ENCODE peak calls at places on chromosomes 7 and 10, in seven cellular contexts. K is astrocyte of the cerebellum, Z is fibroblast of lung, L is AG10803, C is foreskin keratinocyte, W is choroid plexus epithelial cell, T is mesothelial cell of epicardium. M is an unnamed sample.

GRCh38 chr10:84538036-84538435 is 209.6 kb downstream of the CCSER2 start:
- DNase-seq in K (no peak), Z (no peak), L (no peak), C (no peak), W (no peak), T (no peak), M (no peak)

GRCh38 chr7:152383341-152384234 is 52.2 kb downstream of the KMT2C start:
- DNase-seq in K (peak; percentile 38), Z (peak; percentile 94), L (peak; percentile 88), C (no peak), W (peak; percentile 93), T (no peak), M (no peak)

GRCh38 chr7:41822259-41822658 is 119.4 kb upstream of the INHBA start:
- DNase-seq in K (no peak), Z (no peak), L (no peak), C (no peak), W (no peak), T (no peak), M (no peak)

GRCh38 chr10:116665541-116666125 is 44.9 kb downstream of the PNLIPRP2 start:
- DNase-seq in K (peak; percentile 5), Z (peak; percentile 2), L (peak; percentile 62), C (no peak), W (no peak), T (no peak), M (no peak)

GRCh38 chr10:85916192-85916747 is 450.3 kb downstream of the GRID1 start:
- DNase-seq in K (no peak), Z (no peak), L (no peak), C (no peak), W (no peak), T (no peak), M (no peak)

GRCh38 chr10:126913316-126913715 is 8.1 kb downstream of the DOCK1 start:
- DNase-seq in K (no peak), Z (no peak), L (no peak), C (no peak), W (no peak), T (no peak), M (no peak)

GRCh38 chr10:89390875-89391576 is 1.4 kb upstream of the IFIT1 start:
- DNase-seq in K (no peak), Z (peak; percentile 24), L (no peak), C (no peak), W (peak; percentile 33), T (no peak), M (no peak)

GRCh38 chr7:19491821-19492452 is 216.9 kb downstream of the POLR1F start:
- DNase-seq in K (no peak), Z (peak; percentile 65), L (peak; percentile 54), C (no peak), W (peak; percentile 83), T (no peak), M (no peak)

GRCh38 chr7:96127746-96128145 is 194.2 kb downstream of the SLC25A13 start:
- DNase-seq in K (no peak), Z (no peak), L (peak; percentile 31), C (no peak), W (peak; percentile 27), T (no peak), M (no peak)

GRCh38 chr10:114413398-114413797 is 9.1 kb upstream of the AFAP1L2 start:
- DNase-seq in K (no peak), Z (no peak), L (no peak), C (no peak), W (no peak), T (no peak), M (no peak)

GRCh38 chr10:7608001-7608400 is 58.8 kb downstream of the ITIH5 start:
- DNase-seq in K (no peak), Z (no peak), L (no peak), C (no peak), W (no peak), T (no peak), M (no peak)

GRCh38 chr10:104892879-104893278 is 251.8 kb downstream of the SORCS3 start:
- DNase-seq in K (no peak), Z (no peak), L (no peak), C (no peak), W (no peak), T (no peak), M (no peak)

GRCh38 chr10:21403256-21404015 is 122.0 kb downstream of the SKIDA1 start:
- DNase-seq in K (no peak), Z (no peak), L (no peak), C (no peak), W (no peak), T (no peak), M (no peak)

GRCh38 chr7:34838329-34838728 is 180.3 kb downstream of the NPSR1 start:
- DNase-seq in K (peak; percentile 79), Z (no peak), L (no peak), C (no peak), W (peak; percentile 18), T (no peak), M (no peak)

GRCh38 chr10:36129051-36129450 is 487.0 kb upstream of the FZD8 start:
- DNase-seq in K (no peak), Z (no peak), L (no peak), C (no peak), W (no peak), T (no peak), M (no peak)

GRCh38 chr10:72846225-72846624 is 47.3 kb upstream of the OIT3 start:
- DNase-seq in K (peak; percentile 53), Z (peak; percentile 47), L (peak; percentile 51), C (peak; percentile 91), W (peak; percentile 80), T (no peak), M (no peak)

GRCh38 chr10:47330366-47330765 is 8.1 kb downstream of the GDF2 start:
- DNase-seq in K (no peak), Z (no peak), L (no peak), C (no peak), W (no peak), T (no peak), M (no peak)

GRCh38 chr10:62541811-62542210 is 167.6 kb downstream of the ZNF365 start:
- DNase-seq in K (no peak), Z (no peak), L (no peak), C (no peak), W (no peak), T (no peak), M (no peak)

GRCh38 chr10:114674321-114674720 is 16.2 kb upstream of the ABLIM1 start:
- DNase-seq in K (no peak), Z (no peak), L (peak; percentile 18), C (no peak), W (no peak), T (no peak), M (no peak)

GRCh38 chr7:101367676-101368075 is 5.0 kb downstream of the COL26A1 start:
- DNase-seq in K (no peak), Z (no peak), L (no peak), C (no peak), W (no peak), T (no peak), M (no peak)

GRCh38 chr10:86888585-86889381 is 68.6 kb downstream of the MMRN2 start:
- DNase-seq in K (no peak), Z (peak; percentile 45), L (peak; percentile 60), C (peak; percentile 24), W (peak; percentile 52), T (no peak), M (no peak)

GRCh38 chr10:120741415-120741814 is 109.7 kb upstream of the WDR11 start:
- DNase-seq in K (no peak), Z (no peak), L (no peak), C (no peak), W (no peak), T (no peak), M (no peak)

GRCh38 chr7:103773726-103774125 is 215.7 kb downstream of the RELN start:
- DNase-seq in K (no peak), Z (no peak), L (no peak), C (no peak), W (no peak), T (no peak), M (no peak)

GRCh38 chr10:24097771-24098207 is 111.1 kb upstream of the KIAA1217 start:
- DNase-seq in K (peak; percentile 65), Z (no peak), L (no peak), C (no peak), W (no peak), T (no peak), M (no peak)

GRCh38 chr10:86708068-86708782 is 39.9 kb downstream of the LDB3 start:
- DNase-seq in K (no peak), Z (no peak), L (no peak), C (no peak), W (no peak), T (no peak), M (no peak)

GRCh38 chr7:157001920-157002818 is 8.3 kb downstream of the MNX1 start:
- DNase-seq in K (no peak), Z (no peak), L (no peak), C (no peak), W (no peak), T (no peak), M (no peak)

GRCh38 chr7:142066536-142066935 is 45.0 kb upstream of the MGAM2 start:
- DNase-seq in K (no peak), Z (no peak), L (no peak), C (no peak), W (no peak), T (no peak), M (no peak)

GRCh38 chr10:103592186-103593021 is 98.9 kb downstream of the NEURL1 start:
- DNase-seq in K (no peak), Z (peak; percentile 32), L (peak; percentile 29), C (no peak), W (peak; percentile 59), T (no peak), M (peak; percentile 38)
- TF ChIP-seq CTCF in K (peak; percentile 79), Z (peak; percentile 44), L (peak; percentile 69), C (peak; percentile 67), W (peak; percentile 75), T (peak; percentile 44), M (peak; percentile 76)

GRCh38 chr10:13563481-13564445 is 23.0 kb upstream of the PRPF18 start:
- DNase-seq in K (no peak), Z (no peak), L (peak; percentile 7), C (no peak), W (no peak), T (no peak), M (no peak)
- TF ChIP-seq CTCF in K (no peak), Z (no peak), L (no peak), C (no peak), W (no peak), T (no peak), M (no peak)

GRCh38 chr10:102140913-102141540 is 8.2 kb downstream of the PPRC1 start:
- DNase-seq in K (no peak), Z (no peak), L (no peak), C (no peak), W (no peak), T (no peak), M (no peak)
- TF ChIP-seq CTCF in K (no peak), Z (no peak), L (no peak), C (no peak), W (no peak), T (no peak), M (no peak)

GRCh38 chr7:16587129-16587528 is 58.4 kb downstream of the ANKMY2 start:
- DNase-seq in K (no peak), Z (no peak), L (no peak), C (no peak), W (no peak), T (no peak), M (no peak)
- TF ChIP-seq CTCF in K (no peak), Z (no peak), L (no peak), C (no peak), W (no peak), T (no peak), M (no peak)

GRCh38 chr7:47580811-47581331 is 1.0 kb downstream of the TNS3 start:
- DNase-seq in K (no peak), Z (peak; percentile 36), L (no peak), C (no peak), W (no peak), T (no peak), M (no peak)
- TF ChIP-seq CTCF in K (no peak), Z (no peak), L (peak; percentile 34), C (peak; percentile 4), W (peak; percentile 36), T (no peak), M (no peak)

GRCh38 chr10:132407846-132408278 is 10.9 kb downstream of the PWWP2B start:
- DNase-seq in K (no peak), Z (peak; percentile 38), L (peak; percentile 37), C (peak; percentile 33), W (peak; percentile 80), T (peak; percentile 77), M (peak; percentile 80)
- TF ChIP-seq CTCF in K (no peak), Z (no peak), L (peak; percentile 3), C (no peak), W (peak; percentile 24), T (no peak), M (peak; percentile 7)